ENCODE peak calls at places on chromosomes 6 and 20, in five cellular contexts. U is AG04450, R is SIG-M5, H is mesothelial cell of epicardium, W is pancreas. X is an unnamed sample.

GRCh38 chr20:397432-398237 is 10.5 kb upstream of the RBCK1 start:
- DNase-seq in H (no peak), U (no peak), R (no peak), W (no peak), X (no peak)

GRCh38 chr20:36885355-36885754 is 9.4 kb downstream of the TLDC2 start:
- DNase-seq in R (no peak), U (no peak), H (no peak), W (no peak), X (no peak)

GRCh38 chr6:31158863-31159855 is 770 bp downstream of the TCF19 start:
- DNase-seq in H (no peak), W (no peak), U (no peak), R (no peak), X (peak)

GRCh38 chr20:24096256-24096655 is 107.7 kb upstream of the GGTLC1 start:
- DNase-seq in U (no peak), H (no peak), R (no peak), W (no peak), X (no peak)

GRCh38 chr6:80527552-80528052 is 421.1 kb downstream of the BCKDHB start:
- DNase-seq in R (no peak), H (no peak), U (no peak), W (no peak), X (no peak)

GRCh38 chr6:89611666-89612065 is 26.9 kb downstream of the LYRM2 start:
- DNase-seq in H (no peak), U (no peak), R (no peak), W (no peak), X (no peak)

GRCh38 chr6:141677598-141678211 is 455.0 kb upstream of the GJE1 start:
- DNase-seq in R (no peak), U (no peak), W (no peak), H (no peak), X (peak)

GRCh38 chr6:125123051-125123450 is 30.5 kb upstream of the TPD52L1 start:
- DNase-seq in U (no peak), H (no peak), W (no peak), R (no peak), X (no peak)

GRCh38 chr6:118372413-118372812 is 175.7 kb upstream of the PLN start:
- DNase-seq in W (no peak), H (no peak), U (no peak), R (no peak), X (no peak)

GRCh38 chr6:119243657-119244056 is 105.9 kb downstream of the MAN1A1 start:
- DNase-seq in W (no peak), R (no peak), U (no peak), H (no peak), X (no peak)

GRCh38 chr20:58721951-58722371 is 29.4 kb downstream of the NPEPL1 start:
- DNase-seq in W (no peak), U (no peak), H (peak), R (no peak), X (no peak)

GRCh38 chr6:170429457-170429856 is 122.9 kb downstream of the FAM120B start:
- DNase-seq in U (no peak), W (no peak), R (no peak), H (no peak), X (no peak)

GRCh38 chr6:97621111-97621510 is 338.1 kb upstream of the MMS22L start:
- DNase-seq in U (no peak), R (no peak), W (no peak), H (no peak), X (no peak)

GRCh38 chr20:20489623-20490341 is 121.9 kb downstream of the INSM1 start:
- DNase-seq in W (no peak), U (no peak), H (no peak), R (no peak), X (no peak)

GRCh38 chr6:88477411-88477810 is 311.3 kb upstream of the CNR1 start:
- DNase-seq in U (no peak), R (no peak), H (no peak), W (no peak), X (no peak)

GRCh38 chr6:168537485-168537884 is 96.5 kb downstream of the SMOC2 start:
- DNase-seq in U (no peak), R (no peak), H (no peak), W (no peak), X (no peak)

GRCh38 chr6:3209114-3210023 is 18.1 kb downstream of the TUBB2B start:
- DNase-seq in W (no peak), U (peak), H (no peak), R (no peak), X (peak)

GRCh38 chr6:5671162-5671561 is 335.6 kb downstream of the NRN1 start:
- DNase-seq in H (no peak), W (no peak), U (no peak), R (peak), X (no peak)

GRCh38 chr6:82686719-82687118 is 323.1 kb downstream of the TPBG start:
- DNase-seq in W (no peak), U (no peak), R (no peak), H (no peak), X (no peak)

GRCh38 chr6:107655245-107655644 is 165.3 kb downstream of the SOBP start:
- DNase-seq in U (no peak), R (no peak), H (no peak), W (no peak), X (no peak)

GRCh38 chr6:53903357-53903756 is 108.6 kb downstream of the LRRC1 start:
- DNase-seq in R (no peak), H (no peak), W (no peak), U (no peak), X (no peak)

GRCh38 chr6:128759901-128760300 is 123.0 kb upstream of the LAMA2 start:
- DNase-seq in W (no peak), U (no peak), R (no peak), H (no peak), X (no peak)

GRCh38 chr20:34753706-34754461 is 49.7 kb downstream of the TP53INP2 start:
- DNase-seq in U (peak), W (no peak), H (no peak), R (no peak), X (no peak)

GRCh38 chr20:35617397-35618031 is 1.9 kb downstream of the SPAG4 start:
- DNase-seq in U (no peak), R (no peak), H (no peak), W (peak), X (peak)